ENCODE peak calls at places on chromosomes 3 and 15, in eight cellular contexts. One of them, this sample, is unnamed.

GRCh38 chr3:4071481-4072184 is 231.5 kb upstream of the SETMAR start:
- DNase-seq in sigmoid colon: no peak
- DNase-seq in K562: no peak
- DNase-seq in H1: peak; percentile 72
- DNase-seq in HCT116: no peak
- DNase-seq in transverse colon: peak; percentile 9
- DNase-seq in HepG2: no peak
- DNase-seq in suprapubic skin: no peak
- DNase-seq in this sample: no peak

GRCh38 chr15:95174281-95174680 is 942.9 kb downstream of the MCTP2 start:
- DNase-seq in sigmoid colon: peak; percentile 63
- DNase-seq in K562: no peak
- DNase-seq in H1: no peak
- DNase-seq in HCT116: no peak
- DNase-seq in transverse colon: no peak
- DNase-seq in HepG2: no peak
- DNase-seq in suprapubic skin: peak; percentile 71
- DNase-seq in this sample: no peak

GRCh38 chr3:30680789-30681188 is 74.4 kb downstream of the TGFBR2 start:
- DNase-seq in sigmoid colon: peak; percentile 81
- DNase-seq in K562: no peak
- DNase-seq in H1: no peak
- DNase-seq in HCT116: no peak
- DNase-seq in transverse colon: no peak
- DNase-seq in HepG2: no peak
- DNase-seq in suprapubic skin: no peak
- DNase-seq in this sample: no peak

GRCh38 chr3:4887177-4887576 is 92.1 kb upstream of the BHLHE40 start:
- DNase-seq in sigmoid colon: no peak
- DNase-seq in K562: no peak
- DNase-seq in H1: no peak
- DNase-seq in HCT116: no peak
- DNase-seq in transverse colon: no peak
- DNase-seq in HepG2: no peak
- DNase-seq in suprapubic skin: no peak
- DNase-seq in this sample: no peak

GRCh38 chr3:9784876-9785443 is 7.3 kb downstream of the TADA3 start:
- DNase-seq in sigmoid colon: no peak
- DNase-seq in K562: no peak
- DNase-seq in H1: no peak
- DNase-seq in HCT116: no peak
- DNase-seq in transverse colon: no peak
- DNase-seq in HepG2: no peak
- DNase-seq in suprapubic skin: no peak
- DNase-seq in this sample: no peak

GRCh38 chr3:187040637-187041361 is 98.5 kb downstream of the RPL39L start:
- DNase-seq in sigmoid colon: no peak
- DNase-seq in K562: peak; percentile 33
- DNase-seq in H1: no peak
- DNase-seq in HCT116: no peak
- DNase-seq in transverse colon: no peak
- DNase-seq in HepG2: peak; percentile 83
- DNase-seq in suprapubic skin: no peak
- DNase-seq in this sample: no peak

GRCh38 chr15:41259546-41260189 is 28.6 kb downstream of the CHP1 start:
- DNase-seq in sigmoid colon: no peak
- DNase-seq in K562: no peak
- DNase-seq in H1: no peak
- DNase-seq in HCT116: no peak
- DNase-seq in transverse colon: peak; percentile 68
- DNase-seq in HepG2: peak; percentile 96
- DNase-seq in suprapubic skin: no peak
- DNase-seq in this sample: no peak

GRCh38 chr15:31801152-31801551 is 229.2 kb upstream of the CHRNA7 start:
- DNase-seq in sigmoid colon: no peak
- DNase-seq in K562: no peak
- DNase-seq in H1: no peak
- DNase-seq in HCT116: no peak
- DNase-seq in transverse colon: no peak
- DNase-seq in HepG2: no peak
- DNase-seq in suprapubic skin: no peak
- DNase-seq in this sample: no peak

GRCh38 chr3:14234197-14235002 is 55.8 kb downstream of the LSM3 start:
- DNase-seq in sigmoid colon: no peak
- DNase-seq in K562: no peak
- DNase-seq in H1: no peak
- DNase-seq in HCT116: no peak
- DNase-seq in transverse colon: peak; percentile 73
- DNase-seq in HepG2: peak; percentile 16
- DNase-seq in suprapubic skin: peak; percentile 81
- DNase-seq in this sample: no peak

GRCh38 chr15:49171790-49172189 is 1.7 kb downstream of the GALK2 start:
- DNase-seq in sigmoid colon: no peak
- DNase-seq in K562: no peak
- DNase-seq in H1: no peak
- DNase-seq in HCT116: no peak
- DNase-seq in transverse colon: no peak
- DNase-seq in HepG2: no peak
- DNase-seq in suprapubic skin: no peak
- DNase-seq in this sample: no peak

GRCh38 chr3:180294282-180295027 is 257.7 kb upstream of the PEX5L start:
- DNase-seq in sigmoid colon: no peak
- DNase-seq in K562: no peak
- DNase-seq in H1: no peak
- DNase-seq in HCT116: no peak
- DNase-seq in transverse colon: no peak
- DNase-seq in HepG2: no peak
- DNase-seq in suprapubic skin: no peak
- DNase-seq in this sample: no peak

GRCh38 chr3:81279481-81280273 is 481.8 kb downstream of the GBE1 start:
- DNase-seq in sigmoid colon: no peak
- DNase-seq in K562: no peak
- DNase-seq in H1: no peak
- DNase-seq in HCT116: no peak
- DNase-seq in transverse colon: no peak
- DNase-seq in HepG2: no peak
- DNase-seq in suprapubic skin: no peak
- DNase-seq in this sample: no peak

GRCh38 chr15:65762399-65762798 is 29.7 kb downstream of the DENND4A start:
- DNase-seq in sigmoid colon: no peak
- DNase-seq in K562: no peak
- DNase-seq in H1: no peak
- DNase-seq in HCT116: no peak
- DNase-seq in transverse colon: no peak
- DNase-seq in HepG2: no peak
- DNase-seq in suprapubic skin: no peak
- DNase-seq in this sample: no peak

GRCh38 chr15:70665599-70665998 is 97.8 kb downstream of the UACA start:
- DNase-seq in sigmoid colon: no peak
- DNase-seq in K562: no peak
- DNase-seq in H1: no peak
- DNase-seq in HCT116: no peak
- DNase-seq in transverse colon: no peak
- DNase-seq in HepG2: no peak
- DNase-seq in suprapubic skin: no peak
- DNase-seq in this sample: no peak

GRCh38 chr15:80660114-80660513 is 35.0 kb upstream of the ABHD17C start:
- DNase-seq in sigmoid colon: no peak
- DNase-seq in K562: no peak
- DNase-seq in H1: peak; percentile 52
- DNase-seq in HCT116: no peak
- DNase-seq in transverse colon: peak; percentile 51
- DNase-seq in HepG2: peak; percentile 42
- DNase-seq in suprapubic skin: no peak
- DNase-seq in this sample: no peak

GRCh38 chr3:18883553-18883952 is 264.8 kb upstream of the KCNH8 start:
- DNase-seq in sigmoid colon: no peak
- DNase-seq in K562: no peak
- DNase-seq in H1: no peak
- DNase-seq in HCT116: no peak
- DNase-seq in transverse colon: no peak
- DNase-seq in HepG2: no peak
- DNase-seq in suprapubic skin: no peak
- DNase-seq in this sample: no peak

GRCh38 chr15:81182031-81182745 is 14.5 kb upstream of the IL16 start:
- DNase-seq in sigmoid colon: no peak
- DNase-seq in K562: no peak
- DNase-seq in H1: no peak
- DNase-seq in HCT116: no peak
- DNase-seq in transverse colon: no peak
- DNase-seq in HepG2: no peak
- DNase-seq in suprapubic skin: peak; percentile 22
- DNase-seq in this sample: no peak

GRCh38 chr3:73511555-73511954 is 113.2 kb downstream of the PDZRN3 start:
- DNase-seq in sigmoid colon: peak; percentile 81
- DNase-seq in K562: no peak
- DNase-seq in H1: no peak
- DNase-seq in HCT116: no peak
- DNase-seq in transverse colon: peak; percentile 24
- DNase-seq in HepG2: no peak
- DNase-seq in suprapubic skin: no peak
- DNase-seq in this sample: peak; percentile 90

GRCh38 chr15:55357774-55358173 is 38.8 kb downstream of the PIGB start:
- DNase-seq in sigmoid colon: no peak
- DNase-seq in K562: no peak
- DNase-seq in H1: no peak
- DNase-seq in HCT116: no peak
- DNase-seq in transverse colon: no peak
- DNase-seq in HepG2: no peak
- DNase-seq in suprapubic skin: no peak
- DNase-seq in this sample: no peak

GRCh38 chr3:124993462-124993861 is 58.9 kb upstream of the MUC13 start:
- DNase-seq in sigmoid colon: peak; percentile 78
- DNase-seq in K562: no peak
- DNase-seq in H1: no peak
- DNase-seq in HCT116: no peak
- DNase-seq in transverse colon: no peak
- DNase-seq in HepG2: no peak
- DNase-seq in suprapubic skin: peak; percentile 72
- DNase-seq in this sample: no peak
- TF ChIP-seq POLR2AphosphoS5 in sigmoid colon: no peak
- TF ChIP-seq POLR2AphosphoS5 in K562: no peak
- TF ChIP-seq POLR2AphosphoS5 in H1: no peak
- TF ChIP-seq POLR2AphosphoS5 in HCT116: no peak
- TF ChIP-seq POLR2AphosphoS5 in transverse colon: no peak
- TF ChIP-seq POLR2AphosphoS5 in HepG2: no peak
- TF ChIP-seq POLR2AphosphoS5 in suprapubic skin: no peak
- TF ChIP-seq POLR2AphosphoS5 in this sample: peak; percentile 33

DNA sequence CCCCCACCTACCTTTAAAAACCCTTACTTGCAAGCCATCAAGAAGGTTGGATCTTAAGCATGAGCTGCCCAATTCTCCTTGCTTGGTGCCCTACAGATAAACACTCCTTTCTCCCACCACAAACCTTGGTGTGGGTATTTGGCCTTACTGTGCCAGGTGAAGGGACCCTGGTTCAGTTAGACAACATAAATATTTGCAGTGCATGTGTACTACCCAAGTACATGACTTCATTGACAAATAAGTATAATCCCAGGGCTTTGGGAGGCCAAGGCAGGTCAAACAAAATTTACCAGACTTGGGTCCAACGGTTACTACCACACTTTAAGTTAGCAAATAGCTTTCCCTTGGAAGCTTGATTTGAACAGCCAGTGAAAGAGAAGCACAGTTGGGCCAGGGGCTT is 9.3 kb upstream of the CNOT10 start:
- DNase-seq in sigmoid colon: no peak
- DNase-seq in K562: no peak
- DNase-seq in H1: no peak
- DNase-seq in HCT116: no peak
- DNase-seq in transverse colon: no peak
- DNase-seq in HepG2: peak; percentile 26
- DNase-seq in suprapubic skin: no peak
- DNase-seq in this sample: no peak
- H3K27ac ChIP-seq in sigmoid colon: no peak overlapping the region
- H3K27ac ChIP-seq in K562: no peak overlapping the region
- H3K27ac ChIP-seq in H1: no peak overlapping the region
- H3K27ac ChIP-seq in HCT116: no peak overlapping the region
- H3K27ac ChIP-seq in transverse colon: no peak overlapping the region
- H3K27ac ChIP-seq in HepG2: peak overlapping the region; percentile 8
- H3K27ac ChIP-seq in suprapubic skin: no peak overlapping the region
- H3K27ac ChIP-seq in this sample: no peak overlapping the region

GRCh38 chr15:75831806-75832102 is 11.5 kb upstream of the UBE2Q2 start:
- DNase-seq in sigmoid colon: no peak
- DNase-seq in K562: no peak
- DNase-seq in H1: no peak
- DNase-seq in HCT116: no peak
- DNase-seq in transverse colon: no peak
- DNase-seq in HepG2: no peak
- DNase-seq in suprapubic skin: no peak
- DNase-seq in this sample: no peak
- TF ChIP-seq POLR2AphosphoS5 in sigmoid colon: no peak
- TF ChIP-seq POLR2AphosphoS5 in K562: no peak
- TF ChIP-seq POLR2AphosphoS5 in H1: no peak
- TF ChIP-seq POLR2AphosphoS5 in HCT116: no peak
- TF ChIP-seq POLR2AphosphoS5 in transverse colon: no peak
- TF ChIP-seq POLR2AphosphoS5 in HepG2: no peak
- TF ChIP-seq POLR2AphosphoS5 in suprapubic skin: no peak
- TF ChIP-seq POLR2AphosphoS5 in this sample: no peak

GRCh38 chr3:117447419-117447818 is 737.8 kb downstream of the TUSC7 start:
- DNase-seq in sigmoid colon: no peak
- DNase-seq in K562: no peak
- DNase-seq in H1: no peak
- DNase-seq in HCT116: no peak
- DNase-seq in transverse colon: no peak
- DNase-seq in HepG2: no peak
- DNase-seq in suprapubic skin: no peak
- DNase-seq in this sample: no peak
- H3K27ac ChIP-seq in sigmoid colon: no peak overlapping the region
- H3K27ac ChIP-seq in K562: no peak overlapping the region
- H3K27ac ChIP-seq in H1: no peak overlapping the region
- H3K27ac ChIP-seq in HCT116: no peak overlapping the region
- H3K27ac ChIP-seq in transverse colon: no peak overlapping the region
- H3K27ac ChIP-seq in HepG2: no peak overlapping the region
- H3K27ac ChIP-seq in suprapubic skin: no peak overlapping the region
- H3K27ac ChIP-seq in this sample: no peak overlapping the region

This sample was measured in esophagus muscularis mucosa.